ENCODE peak calls at places on chromosomes 4 and X, in four cellular contexts. V is fibroblast of mammary gland, L is heart left ventricle, C is chondrocyte. X is an unnamed sample.
A peak's percentile ranks its signal among the peaks of the same experiment; 100 is the strongest.

GRCh38 chr4:337932-338758 is 531 bp downstream of the ZNF141 start:
- DNase-seq in V (peak; percentile 32), L (peak; percentile 27), C (peak; percentile 90), X (no peak)

GRCh38 chrX:1026263-1027015 is 186.0 kb downstream of the CRLF2 start:
- DNase-seq in V (no peak), L (no peak), C (no peak), X (no peak)

GRCh38 chr4:77145806-77146425 is 11.1 kb upstream of the CCNG2 start:
- DNase-seq in V (peak; percentile 19), L (no peak), C (no peak), X (no peak)

GRCh38 chr4:20840648-20841190 is 140.5 kb downstream of the PACRGL start:
- DNase-seq in V (peak; percentile 25), L (no peak), C (no peak), X (no peak)

GRCh38 chrX:53714580-53715335 is 28.2 kb upstream of the HUWE1 start:
- DNase-seq in V (peak; percentile 55), L (no peak), C (no peak), X (peak; percentile 36)

GRCh38 chrX:2692221-2693122 is 1.4 kb downstream of the CD99 start:
- DNase-seq in V (peak; percentile 40), L (peak; percentile 60), C (no peak), X (no peak)

GRCh38 chr4:99868126-99868596 is 26.1 kb downstream of the LAMTOR3 start:
- DNase-seq in V (peak; percentile 86), L (no peak), C (no peak), X (no peak)

GRCh38 chr4:92303621-92304027 is at the start of gene GRID2:
- DNase-seq in V (no peak), L (peak; percentile 24), C (no peak), X (no peak)

GRCh38 chrX:140525448-140525847 is 20.6 kb upstream of the SOX3 start:
- DNase-seq in V (peak; percentile 15), L (no peak), C (no peak), X (no peak)

GRCh38 chr4:25970241-25970675 is 56.2 kb downstream of the SMIM20 start:
- DNase-seq in V (no peak), L (peak; percentile 75), C (peak; percentile 53), X (peak; percentile 55)

GRCh38 chr4:7783560-7783959 is 156.1 kb downstream of the AFAP1 start:
- DNase-seq in V (no peak), L (no peak), C (peak; percentile 28), X (no peak)

GRCh38 chr4:1376841-1377605 is 29.2 kb downstream of the NKX1-1 start:
- DNase-seq in V (no peak), L (peak; percentile 15), C (peak; percentile 90), X (no peak)
- TF ChIP-seq CTCF in V (no peak), L (no peak), C (no peak), X (no peak)

DNA sequence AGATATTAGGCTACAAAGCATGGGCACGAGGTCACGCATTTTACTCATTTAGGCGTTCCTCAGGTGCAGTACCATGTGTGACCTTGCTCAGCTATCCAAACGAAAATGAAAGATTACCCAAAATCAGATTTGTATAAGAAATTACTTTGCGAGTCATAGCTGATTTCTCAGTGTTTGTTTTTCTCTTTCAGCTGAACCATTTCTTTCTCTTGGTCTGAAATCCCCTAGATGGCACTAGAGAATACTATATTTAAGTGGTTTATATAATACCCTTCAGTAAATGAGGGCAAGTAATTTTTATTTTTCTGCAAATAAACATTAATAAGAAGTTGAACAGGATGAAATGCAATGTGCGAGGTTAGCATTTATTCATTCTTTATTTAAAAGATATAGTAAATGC is 496.6 kb downstream of the STIM2 start:
- DNase-seq in V (peak; percentile 37), L (no peak), C (no peak), X (no peak)
- TF ChIP-seq CTCF in V (peak; percentile 48), L (no peak), C (peak; percentile 75), X (no peak)

GRCh38 chrX:132614297-132614696 is 125.5 kb upstream of the MBNL3 start:
- DNase-seq in V (peak; percentile 9), L (no peak), C (no peak), X (no peak)
- TF ChIP-seq CTCF in V (peak; percentile 31), L (no peak), C (peak; percentile 76), X (peak; percentile 31)

GRCh38 chrX:154398668-154399526 is 720 bp downstream of the RPL10 start:
- DNase-seq in V (peak; percentile 74), L (peak; percentile 92), C (no peak), X (peak; percentile 50)
- TF ChIP-seq CTCF in V (peak; percentile 54), L (peak; percentile 80), C (peak; percentile 83), X (peak; percentile 64)

DNA sequence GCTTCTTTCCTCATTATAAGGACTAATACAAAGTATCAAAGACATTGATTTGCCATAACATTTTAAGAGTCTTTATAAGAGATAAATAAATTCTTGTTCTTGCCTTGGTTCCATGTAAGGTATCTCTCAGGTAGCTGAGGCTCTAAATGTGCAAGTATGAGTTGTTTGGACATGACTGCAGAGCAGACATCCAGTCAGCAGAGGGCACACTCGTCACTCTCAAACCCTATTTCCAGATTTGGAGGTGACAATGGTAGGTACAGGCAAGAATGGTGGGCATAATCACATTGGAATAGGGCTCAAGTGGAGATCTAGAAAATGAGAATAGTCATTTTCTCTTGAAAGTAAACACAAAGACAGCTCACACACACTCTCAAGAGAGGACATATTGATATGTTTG is 133.3 kb upstream of the ZIC3 start:
- DNase-seq in V (no peak), L (no peak), C (no peak), X (no peak)
- TF ChIP-seq CTCF in V (no peak), L (no peak), C (peak; percentile 36), X (peak; percentile 48)

GRCh38 chr4:137980641-137981040 is 261.5 kb downstream of the SLC7A11 start:
- DNase-seq in V (no peak), L (no peak), C (no peak), X (no peak)

DNA sequence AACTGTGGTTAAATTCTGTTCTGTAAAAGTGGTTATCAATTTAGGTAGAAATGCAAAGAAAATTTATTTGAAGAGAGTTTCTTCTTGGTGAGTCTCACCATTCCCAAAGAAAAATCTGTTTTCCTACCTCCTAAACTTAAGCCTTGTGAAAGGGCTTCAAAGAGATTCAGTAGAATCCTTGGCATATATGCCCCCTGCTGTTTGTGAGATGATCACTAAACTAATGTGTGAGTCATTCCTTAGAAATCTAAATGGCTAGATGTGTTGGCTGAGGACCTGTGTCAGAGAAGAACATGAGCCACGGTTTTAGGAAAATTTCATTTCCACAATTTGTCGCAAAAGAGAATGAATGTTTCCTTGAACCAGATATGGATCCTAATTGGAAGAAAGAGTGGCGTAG is 260.9 kb downstream of the SLC7A11 start:
- DNase-seq in V (peak; percentile 68), L (no peak), C (no peak), X (no peak)
- TF ChIP-seq CTCF in V (peak; percentile 40), L (no peak), C (peak; percentile 42), X (no peak)

DNA sequence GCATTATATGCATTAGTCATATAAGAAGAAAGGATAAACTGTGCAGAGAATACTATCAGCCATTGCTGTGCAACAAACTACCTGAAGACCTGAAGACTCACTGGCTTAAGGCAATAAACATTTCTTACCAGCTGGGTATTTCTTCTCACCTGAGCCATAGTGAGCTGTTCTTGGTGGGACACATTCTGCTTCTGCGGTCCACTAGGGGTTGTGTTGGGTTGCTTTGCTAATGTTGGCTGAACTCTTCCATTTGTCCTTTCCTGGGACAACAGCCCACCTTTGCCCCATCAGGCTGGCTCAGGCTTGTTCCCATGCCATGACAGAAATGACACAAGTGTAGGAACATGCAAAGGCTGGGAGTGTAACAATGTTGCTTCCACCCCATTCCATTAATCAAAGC is 388.6 kb downstream of the PCDH7 start:
- DNase-seq in V (no peak), L (no peak), C (no peak), X (no peak)
- TF ChIP-seq CTCF in V (no peak), L (no peak), C (no peak), X (no peak)

GRCh38 chr4:98626350-98626749 is 32.1 kb downstream of the TSPAN5 start:
- DNase-seq in V (peak; percentile 93), L (no peak), C (no peak), X (no peak)
- TF ChIP-seq CTCF in V (peak; percentile 25), L (no peak), C (peak; percentile 24), X (no peak)

GRCh38 chr4:35836591-35836990 is 407.7 kb downstream of the ARAP2 start:
- DNase-seq in V (no peak), L (no peak), C (no peak), X (no peak)

DNA sequence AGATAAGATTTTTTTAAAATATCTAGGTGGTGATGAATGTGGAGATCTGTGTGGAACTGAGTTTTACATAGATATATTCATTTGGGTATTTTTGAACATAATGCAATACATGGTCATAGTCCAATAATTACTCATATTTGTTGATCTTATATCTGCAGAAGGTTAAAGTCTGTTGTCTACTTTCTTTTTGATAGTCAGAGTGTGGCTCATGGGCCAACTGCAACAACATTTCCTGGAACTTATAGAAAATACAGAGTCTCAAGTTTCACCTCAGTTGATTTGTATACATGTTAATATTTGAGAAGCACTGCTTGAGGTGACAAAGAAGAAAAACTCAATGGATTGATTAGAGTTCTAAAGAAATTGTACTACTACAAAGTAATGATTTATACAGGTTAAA is 408.4 kb downstream of the ARAP2 start:
- DNase-seq in V (no peak), L (no peak), C (no peak), X (no peak)
- TF ChIP-seq CTCF in V (no peak), L (no peak), C (no peak), X (no peak)

X was measured in GM10248.